ENCODE peak calls at places on chromosomes 7 and 10, in six cellular contexts. U, C, P, H, X and N are unnamed samples.

GRCh38 chr10:33506838-33507661 is 172.6 kb upstream of the NRP1 start:
- DNase-seq in U (no peak), C (no peak), P (peak; percentile 90), H (no peak), X (no peak), N (peak; percentile 30)

GRCh38 chr10:48449501-48450232 is 143.2 kb downstream of the MAPK8 start:
- DNase-seq in U (no peak), C (peak; percentile 71), P (no peak), H (no peak), X (no peak), N (no peak)

GRCh38 chr10:71472912-71473311 is 76.2 kb downstream of the CDH23 start:
- DNase-seq in U (no peak), C (no peak), P (no peak), H (no peak), X (no peak), N (no peak)

GRCh38 chr7:157851501-157852067 is 514.8 kb downstream of the DNAJB6 start:
- DNase-seq in U (peak; percentile 88), C (peak; percentile 75), P (no peak), H (peak; percentile 63), X (no peak), N (peak; percentile 97)

GRCh38 chr7:143299840-143300239 is 11.7 kb downstream of the CASP2 start:
- DNase-seq in U (peak; percentile 70), C (peak; percentile 39), P (peak; percentile 44), H (peak; percentile 69), X (peak; percentile 55), N (peak; percentile 78)

GRCh38 chr7:157770716-157771320 is 434.0 kb downstream of the DNAJB6 start:
- DNase-seq in U (no peak), C (peak; percentile 11), P (no peak), H (no peak), X (no peak), N (no peak)

GRCh38 chr7:22667562-22668239 is 59.3 kb upstream of the IL6 start:
- DNase-seq in U (no peak), C (no peak), P (peak; percentile 91), H (no peak), X (no peak), N (no peak)

GRCh38 chr7:143490719-143491306 is 13.1 kb downstream of the TAS2R41 start:
- DNase-seq in U (peak; percentile 49), C (no peak), P (peak; percentile 61), H (peak; percentile 39), X (no peak), N (peak; percentile 54)

GRCh38 chr10:91603931-91604331 is 28.9 kb downstream of the PPP1R3C start:
- DNase-seq in U (no peak), C (no peak), P (peak; percentile 79), H (no peak), X (no peak), N (no peak)

GRCh38 chr7:116356333-116356965 is 143.1 kb upstream of the CAV2 start:
- DNase-seq in U (no peak), C (peak; percentile 33), P (no peak), H (no peak), X (no peak), N (no peak)

GRCh38 chr7:41268874-41269273 is 434.0 kb downstream of the INHBA start:
- DNase-seq in U (no peak), C (no peak), P (no peak), H (no peak), X (no peak), N (no peak)

GRCh38 chr10:121428848-121429247 is 169.4 kb downstream of the FGFR2 start:
- DNase-seq in U (no peak), C (no peak), P (peak; percentile 63), H (no peak), X (no peak), N (no peak)

GRCh38 chr10:100807241-100808050 is 62.1 kb downstream of the PAX2 start:
- DNase-seq in U (no peak), C (no peak), P (no peak), H (no peak), X (no peak), N (no peak)

GRCh38 chr7:30548762-30549344 is 44.2 kb upstream of the GGCT start:
- DNase-seq in U (peak; percentile 55), C (peak; percentile 50), P (peak; percentile 83), H (peak; percentile 67), X (peak; percentile 61), N (peak; percentile 71)

GRCh38 chr10:132632851-132633684 is 95.5 kb downstream of the INPP5A start:
- DNase-seq in U (no peak), C (no peak), P (no peak), H (peak; percentile 25), X (no peak), N (no peak)

GRCh38 chr10:8913720-8914119 is 859.2 kb downstream of the GATA3 start:
- DNase-seq in U (no peak), C (no peak), P (peak; percentile 77), H (no peak), X (no peak), N (no peak)

GRCh38 chr10:119919823-119920222 is 27.3 kb downstream of the SEC23IP start:
- DNase-seq in U (no peak), C (no peak), P (no peak), H (no peak), X (no peak), N (no peak)

GRCh38 chr10:104925232-104925851 is 284.3 kb downstream of the SORCS3 start:
- DNase-seq in U (no peak), C (no peak), P (peak; percentile 49), H (no peak), X (peak; percentile 46), N (peak; percentile 56)

GRCh38 chr7:924541-925231 is 29.8 kb downstream of the ADAP1 start:
- DNase-seq in U (peak; percentile 85), C (peak; percentile 41), P (no peak), H (peak; percentile 55), X (no peak), N (peak; percentile 76)

GRCh38 chr10:112904000-112904399 is 46.0 kb upstream of the TCF7L2 start:
- DNase-seq in U (no peak), C (no peak), P (peak; percentile 76), H (no peak), X (no peak), N (no peak)

GRCh38 chr10:16904619-16905018 is 87.4 kb upstream of the RSU1 start:
- DNase-seq in U (no peak), C (no peak), P (no peak), H (no peak), X (no peak), N (peak; percentile 66)

GRCh38 chr10:119330342-119330741 is 123.0 kb downstream of the GRK5 start:
- DNase-seq in U (no peak), C (peak; percentile 14), P (peak; percentile 65), H (no peak), X (no peak), N (no peak)

GRCh38 chr7:95209778-95210177 is 114.6 kb downstream of the PON1 start:
- DNase-seq in U (no peak), C (no peak), P (no peak), H (no peak), X (no peak), N (no peak)

GRCh38 chr10:93277360-93277759 is 203.7 kb downstream of the CYP26A1 start:
- DNase-seq in U (no peak), C (no peak), P (no peak), H (no peak), X (no peak), N (no peak)

GRCh38 chr7:2869981-2870380 is 25.9 kb upstream of the GNA12 start:
- DNase-seq in U (no peak), C (no peak), P (no peak), H (no peak), X (no peak), N (no peak)

GRCh38 chr10:80664071-80664680 is 126.5 kb downstream of the SH2D4B start:
- DNase-seq in U (peak; percentile 57), C (peak; percentile 85), P (peak; percentile 77), H (peak; percentile 91), X (peak; percentile 40), N (peak; percentile 65)

GRCh38 chr10:60423920-60424319 is 34.2 kb upstream of the ANK3 start:
- DNase-seq in U (no peak), C (no peak), P (no peak), H (no peak), X (no peak), N (no peak)

GRCh38 chr7:44520574-44520973 is 20.6 kb downstream of the NPC1L1 start:
- DNase-seq in U (no peak), C (no peak), P (no peak), H (no peak), X (no peak), N (no peak)

GRCh38 chr7:157059534-157059933 is 49.1 kb upstream of the MNX1 start:
- DNase-seq in U (no peak), C (no peak), P (no peak), H (no peak), X (no peak), N (no peak)

GRCh38 chr7:36677769-36678435 is 46.4 kb downstream of the AOAH start:
- DNase-seq in U (peak; percentile 64), C (no peak), P (no peak), H (no peak), X (no peak), N (no peak)

GRCh38 chr10:24603333-24603732 is 120.4 kb downstream of the ARHGAP21 start:
- DNase-seq in U (no peak), C (no peak), P (peak; percentile 66), H (no peak), X (no peak), N (no peak)

GRCh38 chr10:123883921-123884320 is 7.7 kb downstream of the CPXM2 start:
- DNase-seq in U (no peak), C (no peak), P (no peak), H (no peak), X (no peak), N (no peak)

GRCh38 chr10:119441151-119441821 is 101.2 kb downstream of the RGS10 start:
- DNase-seq in U (no peak), C (peak; percentile 62), P (peak; percentile 35), H (peak; percentile 25), X (no peak), N (no peak)